ENCODE peak calls at places on chromosomes 7 and 10, in six cellular contexts. One of them, this sample, is unnamed.
A peak's percentile ranks its signal among the peaks of the same experiment; 100 is the strongest.

GRCh38 chr7:36366005-36366583 is 23.6 kb upstream of the ANLN start:
- DNase-seq in GM23338: no peak
- DNase-seq in sigmoid colon: no peak
- DNase-seq in transverse colon: no peak
- DNase-seq in HCT116: no peak
- DNase-seq in Panc1: no peak
- DNase-seq in this sample: no peak

GRCh38 chr10:11337516-11337915 is 273.9 kb downstream of the USP6NL start:
- DNase-seq in HCT116: no peak
- DNase-seq in transverse colon: no peak
- DNase-seq in sigmoid colon: no peak
- DNase-seq in GM23338: peak; percentile 34
- DNase-seq in Panc1: no peak
- DNase-seq in this sample: peak; percentile 80

GRCh38 chr10:71076473-71077142 is 135.8 kb upstream of the UNC5B start:
- DNase-seq in GM23338: no peak
- DNase-seq in sigmoid colon: no peak
- DNase-seq in HCT116: no peak
- DNase-seq in transverse colon: peak; percentile 2
- DNase-seq in Panc1: no peak
- DNase-seq in this sample: peak; percentile 30

GRCh38 chr10:3102721-3103410 is 35.5 kb downstream of the PFKP start:
- DNase-seq in transverse colon: peak; percentile 28
- DNase-seq in GM23338: no peak
- DNase-seq in HCT116: no peak
- DNase-seq in sigmoid colon: peak; percentile 84
- DNase-seq in Panc1: no peak
- DNase-seq in this sample: no peak

GRCh38 chr10:29471483-29471859 is 163.3 kb downstream of the SVIL start:
- DNase-seq in Panc1: no peak
- DNase-seq in GM23338: no peak
- DNase-seq in transverse colon: no peak
- DNase-seq in HCT116: no peak
- DNase-seq in sigmoid colon: no peak
- DNase-seq in this sample: no peak

GRCh38 chr7:100566018-100566531 is 7.6 kb downstream of the SAP25 start:
- DNase-seq in HCT116: no peak
- DNase-seq in Panc1: no peak
- DNase-seq in sigmoid colon: no peak
- DNase-seq in transverse colon: no peak
- DNase-seq in GM23338: no peak
- DNase-seq in this sample: no peak

GRCh38 chr7:101940830-101941229 is 123.4 kb downstream of the CUX1 start:
- DNase-seq in HCT116: no peak
- DNase-seq in Panc1: no peak
- DNase-seq in GM23338: peak; percentile 91
- DNase-seq in transverse colon: peak; percentile 63
- DNase-seq in sigmoid colon: peak; percentile 75
- DNase-seq in this sample: no peak

GRCh38 chr10:104054430-104054829 is 31.2 kb downstream of the COL17A1 start:
- DNase-seq in transverse colon: no peak
- DNase-seq in sigmoid colon: no peak
- DNase-seq in GM23338: no peak
- DNase-seq in HCT116: no peak
- DNase-seq in Panc1: no peak
- DNase-seq in this sample: no peak

GRCh38 chr10:52746169-52746568 is 26.4 kb downstream of the MBL2 start:
- DNase-seq in sigmoid colon: no peak
- DNase-seq in transverse colon: no peak
- DNase-seq in Panc1: no peak
- DNase-seq in GM23338: no peak
- DNase-seq in HCT116: no peak
- DNase-seq in this sample: no peak

DNA sequence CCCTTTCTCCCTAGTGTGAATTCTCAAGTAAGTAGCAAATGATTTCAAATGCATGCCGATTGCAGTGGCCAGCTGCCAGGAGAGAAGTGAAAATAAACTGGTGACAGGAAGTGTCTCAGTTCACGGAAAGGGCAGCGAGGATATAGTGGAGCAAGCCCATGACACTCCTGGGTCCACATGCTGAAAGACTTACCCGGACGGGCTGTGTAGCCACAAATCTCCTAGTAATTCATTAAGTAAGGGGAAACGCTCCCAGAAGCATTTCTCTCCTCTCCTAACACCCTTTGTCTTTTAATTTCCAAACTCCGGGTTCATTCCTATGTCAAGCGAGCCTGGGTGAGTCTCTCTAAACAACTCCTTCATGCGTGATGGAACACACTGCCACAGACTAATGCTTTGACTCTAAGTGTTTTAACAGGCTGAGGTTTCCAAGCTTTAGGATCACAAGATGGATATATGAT is 125.6 kb downstream of the CYP26A1 start:
- DNase-seq in HCT116: no peak
- DNase-seq in transverse colon: peak; percentile 74
- DNase-seq in sigmoid colon: peak; percentile 86
- DNase-seq in Panc1: peak; percentile 13
- DNase-seq in GM23338: no peak
- DNase-seq in this sample: no peak
- TF ChIP-seq POLR2AphosphoS5 in HCT116: no peak
- TF ChIP-seq POLR2AphosphoS5 in transverse colon: no peak
- TF ChIP-seq POLR2AphosphoS5 in sigmoid colon: peak; percentile 37
- TF ChIP-seq POLR2AphosphoS5 in Panc1: no peak
- TF ChIP-seq POLR2AphosphoS5 in GM23338: no peak
- TF ChIP-seq POLR2AphosphoS5 in this sample: no peak

GRCh38 chr7:112431803-112432202 is 18.5 kb upstream of the IFRD1 start:
- DNase-seq in transverse colon: no peak
- DNase-seq in HCT116: no peak
- DNase-seq in sigmoid colon: no peak
- DNase-seq in GM23338: no peak
- DNase-seq in Panc1: no peak
- DNase-seq in this sample: no peak

GRCh38 chr7:112428715-112429114 is 21.5 kb upstream of the IFRD1 start:
- DNase-seq in Panc1: no peak
- DNase-seq in GM23338: no peak
- DNase-seq in HCT116: no peak
- DNase-seq in sigmoid colon: no peak
- DNase-seq in transverse colon: no peak
- DNase-seq in this sample: no peak

GRCh38 chr7:112437038-112437437 is 13.2 kb upstream of the IFRD1 start:
- DNase-seq in HCT116: no peak
- DNase-seq in GM23338: no peak
- DNase-seq in sigmoid colon: no peak
- DNase-seq in transverse colon: no peak
- DNase-seq in Panc1: no peak
- DNase-seq in this sample: no peak

GRCh38 chr7:112430649-112431048 is 19.6 kb upstream of the IFRD1 start:
- DNase-seq in transverse colon: no peak
- DNase-seq in Panc1: no peak
- DNase-seq in HCT116: no peak
- DNase-seq in sigmoid colon: no peak
- DNase-seq in GM23338: no peak
- DNase-seq in this sample: no peak

DNA sequence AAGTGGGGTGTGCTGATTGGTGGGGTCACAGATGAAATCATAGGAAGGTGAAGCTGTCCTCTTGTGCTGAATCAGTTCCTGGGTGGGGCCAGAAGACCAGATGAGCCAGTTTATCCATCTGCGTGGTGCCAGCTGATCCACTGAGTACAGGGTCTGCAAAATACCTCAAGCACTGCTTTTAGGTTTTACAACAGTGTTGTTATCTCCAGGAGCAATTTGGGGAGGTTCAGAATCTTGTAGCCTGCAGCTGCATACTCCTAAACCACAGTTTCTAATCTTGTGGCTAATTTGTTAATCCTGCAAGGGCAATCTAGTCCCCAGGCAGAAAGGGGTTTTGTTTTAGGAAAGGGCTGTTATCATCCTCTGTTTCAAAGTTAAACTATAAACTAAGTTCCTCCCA is 17.0 kb upstream of the IFRD1 start:
- DNase-seq in sigmoid colon: no peak
- DNase-seq in transverse colon: no peak
- DNase-seq in HCT116: no peak
- DNase-seq in GM23338: no peak
- DNase-seq in Panc1: no peak
- DNase-seq in this sample: no peak
- TF ChIP-seq POLR2AphosphoS5 in sigmoid colon: no peak
- TF ChIP-seq POLR2AphosphoS5 in transverse colon: no peak
- TF ChIP-seq POLR2AphosphoS5 in HCT116: no peak
- TF ChIP-seq POLR2AphosphoS5 in GM23338: no peak
- TF ChIP-seq POLR2AphosphoS5 in Panc1: no peak
- TF ChIP-seq POLR2AphosphoS5 in this sample: no peak

DNA sequence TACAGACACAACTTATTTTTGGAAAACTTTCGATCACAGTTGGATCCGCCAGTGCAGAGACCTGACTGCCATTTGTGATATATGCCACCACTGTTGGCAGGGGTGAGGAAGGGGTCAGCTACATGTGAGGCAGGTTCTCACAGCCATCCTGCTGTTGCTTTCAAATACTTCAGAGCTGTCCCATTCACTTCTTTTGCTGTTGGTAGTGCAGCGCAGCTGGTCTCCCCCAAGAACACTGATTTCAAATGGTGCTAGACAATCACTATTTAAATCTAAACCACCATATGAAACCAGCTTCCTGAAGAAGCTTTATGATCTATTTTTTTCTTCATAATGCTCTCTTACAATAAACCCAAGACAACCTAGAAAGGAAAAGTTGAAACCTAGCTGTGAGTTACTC is 143.2 kb upstream of the KLF14 start:
- DNase-seq in GM23338: no peak
- DNase-seq in transverse colon: no peak
- DNase-seq in Panc1: no peak
- DNase-seq in sigmoid colon: no peak
- DNase-seq in HCT116: no peak
- DNase-seq in this sample: no peak
- TF ChIP-seq POLR2AphosphoS5 in GM23338: no peak
- TF ChIP-seq POLR2AphosphoS5 in transverse colon: no peak
- TF ChIP-seq POLR2AphosphoS5 in Panc1: no peak
- TF ChIP-seq POLR2AphosphoS5 in sigmoid colon: no peak
- TF ChIP-seq POLR2AphosphoS5 in HCT116: no peak
- TF ChIP-seq POLR2AphosphoS5 in this sample: no peak

GRCh38 chr10:133308431-133309110 is at the start of the genes TUBGCP2 and ZNF511:
- DNase-seq in GM23338: peak; percentile 81
- DNase-seq in transverse colon: peak; percentile 89
- DNase-seq in HCT116: no peak
- DNase-seq in Panc1: no peak
- DNase-seq in sigmoid colon: peak; percentile 94
- DNase-seq in this sample: peak; percentile 97

GRCh38 chr10:133306941-133307379 is 1.7 kb downstream of the TUBGCP2 start:
- DNase-seq in sigmoid colon: no peak
- DNase-seq in transverse colon: no peak
- DNase-seq in GM23338: no peak
- DNase-seq in Panc1: no peak
- DNase-seq in HCT116: no peak
- DNase-seq in this sample: peak; percentile 81

GRCh38 chr10:133306097-133306476 is 2.6 kb downstream of the TUBGCP2 start:
- DNase-seq in Panc1: no peak
- DNase-seq in HCT116: no peak
- DNase-seq in GM23338: no peak
- DNase-seq in transverse colon: no peak
- DNase-seq in sigmoid colon: no peak
- DNase-seq in this sample: peak; percentile 58

GRCh38 chr10:133309111-133309719 is 501 bp downstream of the ZNF511 start:
- DNase-seq in sigmoid colon: peak; percentile 96
- DNase-seq in HCT116: peak; percentile 69
- DNase-seq in GM23338: peak; percentile 90
- DNase-seq in transverse colon: peak; percentile 98
- DNase-seq in Panc1: no peak
- DNase-seq in this sample: peak; percentile 98

DNA sequence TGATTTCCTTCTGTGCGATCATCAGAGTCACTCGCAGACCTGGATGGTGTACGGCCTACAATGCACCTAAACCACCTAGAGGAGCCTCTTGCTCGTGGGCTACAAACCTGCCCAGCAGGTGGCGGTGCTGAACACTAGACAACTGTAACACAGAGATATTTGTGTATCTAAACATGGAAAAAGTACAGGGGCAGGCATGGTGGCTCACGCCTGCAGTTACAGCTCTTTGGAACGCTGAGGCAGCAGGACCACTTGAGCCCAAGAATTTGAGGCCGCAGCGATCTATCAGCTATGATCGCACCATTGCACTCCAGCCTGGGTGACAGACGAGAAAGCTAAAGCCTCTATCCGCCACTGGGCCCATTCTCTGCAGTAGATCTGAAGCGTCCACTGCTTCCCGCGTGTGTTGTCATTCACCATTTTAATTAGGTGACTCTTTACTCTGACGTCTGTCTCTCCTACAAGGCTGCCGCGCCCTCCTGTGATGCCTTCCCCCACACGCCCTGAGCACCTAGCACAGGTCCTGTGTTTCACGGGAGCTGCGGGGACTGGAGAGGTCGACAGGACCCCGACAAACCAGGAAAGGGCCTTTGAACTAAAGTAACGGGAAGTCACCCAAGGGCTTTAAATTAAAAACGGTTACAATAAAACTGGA is 769 bp downstream of the TUBGCP2 start:
- DNase-seq in sigmoid colon: no peak
- DNase-seq in GM23338: peak; percentile 78
- DNase-seq in HCT116: no peak
- DNase-seq in Panc1: no peak
- DNase-seq in transverse colon: peak; percentile 91
- DNase-seq in this sample: peak; percentile 94
- TF ChIP-seq POLR2AphosphoS5 in sigmoid colon: peak; percentile 22
- TF ChIP-seq POLR2AphosphoS5 in GM23338: no peak
- TF ChIP-seq POLR2AphosphoS5 in HCT116: no peak
- TF ChIP-seq POLR2AphosphoS5 in Panc1: no peak
- TF ChIP-seq POLR2AphosphoS5 in transverse colon: no peak
- TF ChIP-seq POLR2AphosphoS5 in this sample: no peak

GRCh38 chr7:116547347-116547746 is 22.5 kb downstream of the CAV1 start:
- DNase-seq in GM23338: no peak
- DNase-seq in Panc1: no peak
- DNase-seq in HCT116: no peak
- DNase-seq in sigmoid colon: no peak
- DNase-seq in transverse colon: no peak
- DNase-seq in this sample: no peak
- TF ChIP-seq POLR2AphosphoS5 in GM23338: no peak
- TF ChIP-seq POLR2AphosphoS5 in Panc1: no peak
- TF ChIP-seq POLR2AphosphoS5 in HCT116: no peak
- TF ChIP-seq POLR2AphosphoS5 in sigmoid colon: peak; percentile 22
- TF ChIP-seq POLR2AphosphoS5 in transverse colon: no peak
- TF ChIP-seq POLR2AphosphoS5 in this sample: no peak

DNA sequence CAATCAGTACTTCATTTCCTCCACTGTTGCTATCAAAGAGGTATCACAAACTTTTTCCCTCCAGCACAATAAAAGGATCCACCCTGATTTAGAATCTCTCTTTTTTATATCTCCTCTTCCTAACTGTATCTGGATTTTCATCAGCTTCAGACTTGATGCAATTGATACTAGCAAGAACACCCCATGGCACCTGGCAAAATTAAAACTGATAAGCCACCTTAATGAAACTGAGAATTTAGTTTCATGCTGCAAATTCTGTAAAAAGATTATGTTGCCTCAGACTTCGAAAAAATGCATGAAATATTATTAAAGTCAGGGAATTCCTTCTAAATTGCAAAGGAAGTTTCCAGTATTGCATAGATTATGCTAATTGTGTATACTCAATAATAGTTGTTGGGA is 277.0 kb downstream of the HDAC9 start:
- DNase-seq in GM23338: no peak
- DNase-seq in Panc1: no peak
- DNase-seq in transverse colon: no peak
- DNase-seq in sigmoid colon: no peak
- DNase-seq in HCT116: no peak
- DNase-seq in this sample: no peak
- TF ChIP-seq POLR2AphosphoS5 in GM23338: no peak
- TF ChIP-seq POLR2AphosphoS5 in Panc1: no peak
- TF ChIP-seq POLR2AphosphoS5 in transverse colon: no peak
- TF ChIP-seq POLR2AphosphoS5 in sigmoid colon: no peak
- TF ChIP-seq POLR2AphosphoS5 in HCT116: no peak
- TF ChIP-seq POLR2AphosphoS5 in this sample: no peak

GRCh38 chr7:151990567-151990966 is 34.3 kb downstream of the GALNTL5 start:
- DNase-seq in transverse colon: no peak
- DNase-seq in sigmoid colon: no peak
- DNase-seq in GM23338: peak; percentile 3
- DNase-seq in HCT116: no peak
- DNase-seq in Panc1: no peak
- DNase-seq in this sample: no peak
- TF ChIP-seq POLR2AphosphoS5 in transverse colon: no peak
- TF ChIP-seq POLR2AphosphoS5 in sigmoid colon: no peak
- TF ChIP-seq POLR2AphosphoS5 in GM23338: no peak
- TF ChIP-seq POLR2AphosphoS5 in HCT116: no peak
- TF ChIP-seq POLR2AphosphoS5 in Panc1: no peak
- TF ChIP-seq POLR2AphosphoS5 in this sample: no peak

This sample was measured in spleen.